ENCODE peak calls at places on chromosomes 6 and 20, in five cellular contexts. S, H, W, I and Z are unnamed samples.

GRCh38 chr20:24392612-24393011 is 76.8 kb upstream of the SYNDIG1 start:
- DNase-seq in I (no peak), H (peak; percentile 4), S (no peak), W (no peak), Z (no peak)

GRCh38 chr6:122033564-122034181 is 365.8 kb upstream of the HSF2 start:
- DNase-seq in I (peak; percentile 54), H (peak; percentile 33), S (peak; percentile 31), W (no peak), Z (no peak)

GRCh38 chr20:52105045-52105572 is 86.5 kb downstream of the ZFP64 start:
- DNase-seq in I (peak; percentile 40), W (no peak), S (no peak), H (peak; percentile 88), Z (no peak)

GRCh38 chr6:81171991-81172740 is 580.3 kb downstream of the TENT5A start:
- DNase-seq in I (no peak), S (no peak), H (no peak), W (no peak), Z (no peak)

GRCh38 chr6:130518588-130518987 is 152.8 kb downstream of the TMEM200A start:
- DNase-seq in I (no peak), W (no peak), H (no peak), S (no peak), Z (no peak)

GRCh38 chr6:20402181-20403079 is 751 bp downstream of the E2F3 start:
- DNase-seq in W (peak; percentile 59), H (peak; percentile 38), I (peak; percentile 37), S (peak; percentile 53), Z (peak; percentile 65)

GRCh38 chr6:160337301-160337700 is 10.9 kb upstream of the SLC22A3 start:
- DNase-seq in W (no peak), I (no peak), H (no peak), S (no peak), Z (no peak)

GRCh38 chr20:35007413-35007812 is 51.7 kb downstream of the MYH7B start:
- DNase-seq in S (no peak), W (no peak), H (no peak), I (no peak), Z (peak; percentile 3)

GRCh38 chr6:99905209-99906106 is 88.6 kb downstream of the MCHR2 start:
- DNase-seq in W (no peak), H (no peak), S (peak; percentile 34), I (peak; percentile 31), Z (no peak)

GRCh38 chr6:166664135-166664534 is 37.1 kb upstream of the RPS6KA2 start:
- DNase-seq in I (no peak), W (no peak), S (no peak), H (no peak), Z (no peak)

GRCh38 chr6:167113935-167114910 is 8.7 kb upstream of the CCR6 start:
- DNase-seq in S (no peak), H (no peak), I (no peak), W (no peak), Z (no peak)

GRCh38 chr20:21099653-21100589 is 6.2 kb downstream of the LINC00237 start:
- DNase-seq in W (peak; percentile 80), S (peak; percentile 45), I (no peak), H (peak; percentile 52), Z (peak; percentile 30)

GRCh38 chr6:110934499-110934898 is 24.0 kb upstream of the GTF3C6 start:
- DNase-seq in W (no peak), H (no peak), I (no peak), S (no peak), Z (no peak)

GRCh38 chr6:82492134-82492533 is 128.5 kb downstream of the TPBG start:
- DNase-seq in W (no peak), I (no peak), S (no peak), H (no peak), Z (no peak)

GRCh38 chr20:53942973-53943372 is 127.4 kb downstream of the BCAS1 start:
- DNase-seq in I (no peak), S (no peak), H (no peak), W (no peak), Z (no peak)

GRCh38 chr20:25247666-25248500 is at the start of gene PYGB:
- DNase-seq in I (peak; percentile 82), W (peak; percentile 90), S (peak; percentile 73), H (peak; percentile 82), Z (peak; percentile 71)

GRCh38 chr6:106279179-106279578 is 46.4 kb downstream of the ATG5 start:
- DNase-seq in S (no peak), I (no peak), H (no peak), W (no peak), Z (no peak)

GRCh38 chr6:121688974-121689373 is 253.5 kb downstream of the GJA1 start:
- DNase-seq in W (no peak), H (no peak), I (no peak), S (peak; percentile 8), Z (no peak)

GRCh38 chr6:96651816-96652215 is 88.9 kb downstream of the FHL5 start:
- DNase-seq in H (no peak), I (no peak), W (no peak), S (no peak), Z (no peak)

DNA sequence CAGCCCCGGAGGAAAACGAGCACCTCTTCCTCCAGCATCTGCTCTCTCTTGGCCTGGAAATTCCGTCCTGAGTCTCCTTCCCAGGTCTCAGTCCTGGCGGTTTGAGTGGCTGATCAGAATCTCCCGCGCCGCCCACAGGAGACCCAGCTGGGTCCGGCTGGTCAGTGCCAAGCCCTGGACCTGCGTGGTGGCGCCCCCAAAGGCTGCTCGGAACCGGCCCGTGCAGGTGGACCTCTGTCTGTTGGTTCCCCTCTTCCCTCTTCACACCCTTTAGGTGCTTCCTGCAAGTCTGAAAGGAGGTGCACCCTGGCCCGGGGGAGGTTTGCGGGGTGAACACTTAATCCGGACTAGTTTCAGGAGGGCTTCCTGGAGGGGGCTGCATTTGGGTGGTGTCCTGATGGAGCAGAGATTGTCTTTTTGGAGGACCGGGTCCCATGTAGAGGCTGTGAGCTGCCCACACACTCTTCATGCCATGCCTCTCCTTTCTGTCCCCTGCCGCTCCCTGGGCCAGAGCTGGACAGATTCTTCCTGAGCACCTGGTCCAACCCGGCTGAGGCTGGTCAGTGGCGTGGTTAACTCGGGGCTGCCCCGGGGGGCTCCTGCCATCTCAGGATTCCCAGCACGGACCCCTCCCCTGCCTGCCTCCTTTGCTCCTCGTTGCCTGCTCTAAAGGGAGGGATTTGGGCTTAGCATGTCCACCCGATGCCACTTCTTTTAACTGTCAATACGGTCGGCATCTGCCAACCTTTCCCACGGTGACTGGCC is 16.5 kb upstream of the BHLHE23 start:
- DNase-seq in H (peak; percentile 24), W (peak; percentile 41), I (no peak), S (no peak), Z (no peak)
- H3K4me1 ChIP-seq in H (no peaks in the 10 kb centered on the region), W (peaks cover 8% of the 10 kb centered on the region), I (peaks cover 4% of the 10 kb centered on the region), S (no peaks in the 10 kb centered on the region), Z (no peaks in the 10 kb centered on the region)

GRCh38 chr6:52139985-52140680 is 46.0 kb upstream of the IL17A start:
- DNase-seq in I (no peak), W (no peak), S (no peak), H (no peak), Z (no peak)

GRCh38 chr6:52143551-52143950 is 42.6 kb upstream of the IL17A start:
- DNase-seq in S (no peak), W (no peak), I (no peak), H (no peak), Z (no peak)

GRCh38 chr6:52144196-52145076 is 41.7 kb upstream of the IL17A start:
- DNase-seq in S (no peak), W (no peak), H (no peak), I (no peak), Z (no peak)

GRCh38 chr6:52138284-52138683 is 47.9 kb upstream of the IL17A start:
- DNase-seq in W (no peak), S (no peak), I (no peak), H (no peak), Z (no peak)

DNA sequence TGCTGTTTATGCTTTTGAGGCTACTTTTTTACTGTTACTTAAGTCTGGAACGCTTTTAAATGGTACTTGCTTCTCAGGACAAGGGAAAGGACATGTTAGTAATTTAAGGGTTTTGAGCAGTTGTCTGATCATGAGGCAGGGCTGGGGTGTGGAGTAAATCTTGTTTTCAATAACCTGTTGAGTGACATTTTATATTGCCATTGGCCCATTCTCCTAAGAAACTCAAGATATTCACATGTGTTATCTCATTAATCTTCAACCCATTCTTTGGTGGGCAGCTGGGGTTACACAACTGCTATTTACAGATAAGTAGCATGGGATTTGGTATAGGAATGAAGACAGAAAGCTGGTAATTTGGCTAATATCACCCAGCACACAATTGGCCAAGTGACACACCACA is 44.6 kb upstream of the IL17A start:
- DNase-seq in I (no peak), S (no peak), W (no peak), H (no peak), Z (no peak)
- H3K27ac ChIP-seq in I (no peak overlapping the region), S (no peak overlapping the region), W (no peak overlapping the region), H (no peak overlapping the region), Z (peak overlapping the region; percentile 81)

DNA sequence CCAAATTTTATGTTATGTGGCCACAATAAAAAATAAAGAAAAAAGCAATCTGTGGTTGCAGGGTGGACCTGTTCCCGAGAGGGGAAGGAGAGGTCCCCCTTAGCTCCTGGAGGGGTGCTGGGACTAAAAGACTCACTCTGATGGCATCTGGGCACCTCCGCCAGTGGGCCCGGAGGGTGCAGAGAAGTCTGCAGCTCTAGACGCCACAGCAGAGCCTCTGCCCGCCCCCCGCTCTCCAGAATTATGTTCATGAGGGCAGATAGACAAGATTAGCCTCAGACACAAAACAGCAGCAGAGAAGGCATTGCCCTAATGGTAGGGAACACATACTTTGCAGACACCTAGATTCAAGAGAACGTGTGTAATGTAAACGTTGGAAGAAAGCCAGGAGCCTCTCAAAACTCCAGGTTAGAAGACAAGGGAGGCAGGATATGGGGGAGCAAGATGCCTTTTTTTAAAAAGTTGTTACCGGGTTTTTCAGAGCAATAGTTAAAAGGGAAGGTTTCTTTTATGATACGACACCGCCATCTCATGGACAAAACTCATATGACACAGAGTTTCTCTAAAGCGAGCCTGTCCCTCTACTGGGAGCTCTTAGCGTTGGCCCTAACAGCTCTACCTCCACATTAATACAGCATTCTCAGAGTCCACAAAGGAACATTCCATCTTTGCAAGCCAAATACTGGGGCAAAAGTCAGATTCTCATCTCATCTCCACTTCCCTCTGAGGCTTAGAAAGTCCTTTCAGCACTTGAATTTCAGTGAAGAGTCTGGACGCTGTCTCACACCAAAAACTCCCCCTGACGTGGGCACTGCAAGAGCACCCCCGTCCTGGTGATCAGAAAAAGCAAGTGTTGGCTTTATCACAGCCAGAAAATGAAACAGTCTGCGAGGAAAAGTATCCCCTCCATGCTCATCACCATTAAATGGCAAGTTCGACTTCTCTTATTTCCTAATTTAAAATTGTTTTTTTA is 47.2 kb downstream of the FOXF2 start:
- DNase-seq in I (peak; percentile 73), S (peak; percentile 29), W (no peak), H (peak; percentile 44), Z (no peak)
- H3K4me1 ChIP-seq in I (no peaks in the 10 kb centered on the region), S (no peaks in the 10 kb centered on the region), W (no peaks in the 10 kb centered on the region), H (peaks cover 4% of the 10 kb centered on the region), Z (no peaks in the 10 kb centered on the region)

DNA sequence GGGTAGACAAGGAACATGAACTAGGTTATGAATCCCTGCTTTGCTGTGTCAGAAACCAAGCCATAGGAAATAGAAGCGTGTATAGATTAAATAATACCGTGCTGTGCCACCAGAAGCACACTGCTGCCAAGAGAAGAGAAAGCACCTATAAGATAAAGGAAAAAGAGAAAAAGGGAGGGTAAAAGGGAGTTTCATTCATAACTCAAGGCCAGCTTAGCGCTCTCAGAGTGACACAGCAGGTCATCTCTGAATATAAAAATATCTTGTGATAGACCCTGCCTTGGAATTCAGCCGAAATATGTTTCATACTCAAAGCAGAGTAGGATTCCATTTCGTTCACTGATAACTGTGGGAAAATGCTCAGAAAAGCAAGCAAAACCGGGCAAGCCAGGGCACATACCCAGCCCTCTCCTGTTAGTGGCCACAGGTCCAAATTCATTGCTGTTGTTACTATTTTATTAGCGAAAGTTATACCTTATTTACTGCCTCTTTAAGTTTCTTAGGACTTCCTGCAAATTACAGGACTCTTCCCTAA is 8.7 kb downstream of the JAG1 start:
- DNase-seq in W (no peak), I (no peak), H (peak; percentile 13), S (no peak), Z (no peak)
- H3K27ac ChIP-seq in W (peak overlapping the region; percentile 49), I (no peak overlapping the region), H (no peak overlapping the region), S (no peak overlapping the region), Z (peak overlapping the region; percentile 61)